ENCODE peak calls at places on chromosomes 5 and 9, in four cellular contexts. One of them, this sample, is unnamed.

GRCh38 chr9:100317706-100318105 is 35.0 kb downstream of the TEX10 start:
- DNase-seq in mesendoderm: no peak
- DNase-seq in IMR-90: no peak
- DNase-seq in mesenchymal stem cell: no peak
- DNase-seq in this sample: no peak

GRCh38 chr5:118956727-118957126 is 31.6 kb downstream of the DTWD2 start:
- DNase-seq in mesendoderm: peak
- DNase-seq in IMR-90: peak
- DNase-seq in mesenchymal stem cell: peak
- DNase-seq in this sample: no peak

GRCh38 chr9:131099088-131099611 is 2.8 kb downstream of the AIF1L start:
- DNase-seq in mesendoderm: peak
- DNase-seq in IMR-90: no peak
- DNase-seq in mesenchymal stem cell: no peak
- DNase-seq in this sample: no peak

GRCh38 chr9:95148121-95148520 is 169.4 kb downstream of the FANCC start:
- DNase-seq in mesendoderm: no peak
- DNase-seq in IMR-90: no peak
- DNase-seq in mesenchymal stem cell: no peak
- DNase-seq in this sample: no peak

GRCh38 chr5:65062684-65063083 is 294.0 kb downstream of the CWC27 start:
- DNase-seq in mesendoderm: peak
- DNase-seq in IMR-90: peak
- DNase-seq in mesenchymal stem cell: peak
- DNase-seq in this sample: no peak

GRCh38 chr9:124756011-124756410 is 15.1 kb downstream of the NR6A1 start:
- DNase-seq in mesendoderm: no peak
- DNase-seq in IMR-90: no peak
- DNase-seq in mesenchymal stem cell: no peak
- DNase-seq in this sample: no peak

GRCh38 chr9:3403315-3403714 is 122.5 kb downstream of the RFX3 start:
- DNase-seq in mesendoderm: no peak
- DNase-seq in IMR-90: no peak
- DNase-seq in mesenchymal stem cell: no peak
- DNase-seq in this sample: no peak

GRCh38 chr9:37919956-37920335 is 16.0 kb upstream of the SLC25A51 start:
- DNase-seq in mesendoderm: no peak
- DNase-seq in IMR-90: no peak
- DNase-seq in mesenchymal stem cell: no peak
- DNase-seq in this sample: no peak

GRCh38 chr5:112983307-112983811 is 6.8 kb downstream of the DCP2 start:
- DNase-seq in mesendoderm: peak
- DNase-seq in IMR-90: peak
- DNase-seq in mesenchymal stem cell: peak
- DNase-seq in this sample: no peak

GRCh38 chr5:147234825-147235635 is at the start of gene STK32A:
- DNase-seq in mesendoderm: peak
- DNase-seq in IMR-90: no peak
- DNase-seq in mesenchymal stem cell: peak
- DNase-seq in this sample: peak

GRCh38 chr5:168334161-168335094 is 43.0 kb downstream of the WWC1 start:
- DNase-seq in mesendoderm: peak
- DNase-seq in IMR-90: peak
- DNase-seq in mesenchymal stem cell: peak
- DNase-seq in this sample: peak

GRCh38 chr9:127221695-127222094 is 42.9 kb upstream of the GARNL3 start:
- DNase-seq in mesendoderm: no peak
- DNase-seq in IMR-90: no peak
- DNase-seq in mesenchymal stem cell: no peak
- DNase-seq in this sample: no peak

GRCh38 chr9:75231167-75231566 is 142.9 kb downstream of the OSTF1 start:
- DNase-seq in mesendoderm: no peak
- DNase-seq in IMR-90: no peak
- DNase-seq in mesenchymal stem cell: no peak
- DNase-seq in this sample: no peak

GRCh38 chr9:74526215-74526614 is 29.1 kb downstream of the RORB start:
- DNase-seq in mesendoderm: no peak
- DNase-seq in IMR-90: no peak
- DNase-seq in mesenchymal stem cell: no peak
- DNase-seq in this sample: no peak

GRCh38 chr5:61280205-61280604 is 51.9 kb upstream of the ZSWIM6 start:
- DNase-seq in mesendoderm: no peak
- DNase-seq in IMR-90: peak
- DNase-seq in mesenchymal stem cell: peak
- DNase-seq in this sample: no peak

GRCh38 chr5:136424835-136425694 is 59.7 kb upstream of the TRPC7 start:
- DNase-seq in mesendoderm: peak
- DNase-seq in IMR-90: peak
- DNase-seq in mesenchymal stem cell: peak
- DNase-seq in this sample: peak

GRCh38 chr9:5099466-5099865 is 86.0 kb downstream of the INSL6 start:
- DNase-seq in mesendoderm: no peak
- DNase-seq in IMR-90: no peak
- DNase-seq in mesenchymal stem cell: no peak
- DNase-seq in this sample: no peak

GRCh38 chr9:81045658-81046057 is 643.7 kb downstream of the TLE1 start:
- DNase-seq in mesendoderm: no peak
- DNase-seq in IMR-90: no peak
- DNase-seq in mesenchymal stem cell: no peak
- DNase-seq in this sample: no peak

GRCh38 chr5:173327084-173327947 is 898 bp downstream of the STC2 start:
- DNase-seq in mesendoderm: peak
- DNase-seq in IMR-90: peak
- DNase-seq in mesenchymal stem cell: peak
- DNase-seq in this sample: no peak

GRCh38 chr5:68134033-68134668 is 81.4 kb upstream of the PIK3R1 start:
- DNase-seq in mesendoderm: peak
- DNase-seq in IMR-90: peak
- DNase-seq in mesenchymal stem cell: no peak
- DNase-seq in this sample: peak

GRCh38 chr9:84917366-84918063 is 248.0 kb downstream of the NTRK2 start:
- DNase-seq in mesendoderm: peak
- DNase-seq in IMR-90: no peak
- DNase-seq in mesenchymal stem cell: no peak
- DNase-seq in this sample: no peak

GRCh38 chr5:142878638-142879037 is 108.5 kb downstream of the ARHGAP26 start:
- DNase-seq in mesendoderm: no peak
- DNase-seq in IMR-90: no peak
- DNase-seq in mesenchymal stem cell: no peak
- DNase-seq in this sample: no peak

GRCh38 chr5:56918054-56918453 is 8.7 kb downstream of the SETD9 start:
- DNase-seq in mesendoderm: peak
- DNase-seq in IMR-90: no peak
- DNase-seq in mesenchymal stem cell: no peak
- DNase-seq in this sample: peak

GRCh38 chr5:68656936-68657857 is 436.6 kb upstream of the SLC30A5 start:
- DNase-seq in mesendoderm: peak
- DNase-seq in IMR-90: no peak
- DNase-seq in mesenchymal stem cell: no peak
- DNase-seq in this sample: peak

GRCh38 chr5:84085387-84086041 is 299.2 kb downstream of the EDIL3 start:
- DNase-seq in mesendoderm: peak
- DNase-seq in IMR-90: no peak
- DNase-seq in mesenchymal stem cell: no peak
- DNase-seq in this sample: no peak

GRCh38 chr5:32714836-32715235 is 3.7 kb downstream of the NPR3 start:
- DNase-seq in mesendoderm: no peak
- DNase-seq in IMR-90: peak
- DNase-seq in mesenchymal stem cell: no peak
- DNase-seq in this sample: no peak

GRCh38 chr5:59079622-59080620 is 497.0 kb downstream of the RAB3C start:
- DNase-seq in mesendoderm: peak
- DNase-seq in IMR-90: peak
- DNase-seq in mesenchymal stem cell: peak
- DNase-seq in this sample: no peak

GRCh38 chr5:167296680-167297079 is 994.8 kb upstream of the WWC1 start:
- DNase-seq in mesendoderm: peak
- DNase-seq in IMR-90: no peak
- DNase-seq in mesenchymal stem cell: peak
- DNase-seq in this sample: no peak

GRCh38 chr5:67425514-67425913 is 228.9 kb upstream of the CD180 start:
- DNase-seq in mesendoderm: no peak
- DNase-seq in IMR-90: peak
- DNase-seq in mesenchymal stem cell: no peak
- DNase-seq in this sample: no peak

GRCh38 chr5:98397081-98397480 is 376.4 kb upstream of the RGMB start:
- DNase-seq in mesendoderm: no peak
- DNase-seq in IMR-90: peak
- DNase-seq in mesenchymal stem cell: no peak
- DNase-seq in this sample: no peak

GRCh38 chr5:134247411-134247810 is 21.5 kb upstream of the PPP2CA start:
- DNase-seq in mesendoderm: peak
- DNase-seq in IMR-90: peak
- DNase-seq in mesenchymal stem cell: peak
- DNase-seq in this sample: no peak

GRCh38 chr9:338602-339001 is 123.9 kb downstream of the DOCK8 start:
- DNase-seq in mesendoderm: no peak
- DNase-seq in IMR-90: no peak
- DNase-seq in mesenchymal stem cell: no peak
- DNase-seq in this sample: no peak

GRCh38 chr9:99173570-99174504 is 47.9 kb downstream of the ALG2 start:
- DNase-seq in mesendoderm: no peak
- DNase-seq in IMR-90: no peak
- DNase-seq in mesenchymal stem cell: no peak
- DNase-seq in this sample: no peak

GRCh38 chr9:68608763-68609162 is 68.1 kb upstream of the TMEM252 start:
- DNase-seq in mesendoderm: no peak
- DNase-seq in IMR-90: no peak
- DNase-seq in mesenchymal stem cell: no peak
- DNase-seq in this sample: no peak
- H2BK120ac ChIP-seq in mesendoderm: no peak
- H2BK120ac ChIP-seq in IMR-90: no peak
- H2BK120ac ChIP-seq in mesenchymal stem cell: no peak
- H2BK120ac ChIP-seq in this sample: no peak

GRCh38 chr5:3598725-3599282 is 3.2 kb downstream of the IRX1 start:
- DNase-seq in mesendoderm: peak
- DNase-seq in IMR-90: no peak
- DNase-seq in mesenchymal stem cell: no peak
- DNase-seq in this sample: peak
- H2BK120ac ChIP-seq in mesendoderm: no peak
- H2BK120ac ChIP-seq in IMR-90: no peak
- H2BK120ac ChIP-seq in mesenchymal stem cell: no peak
- H2BK120ac ChIP-seq in this sample: no peak

GRCh38 chr9:83062653-83063527 is at the start of gene RASEF:
- DNase-seq in mesendoderm: peak
- DNase-seq in IMR-90: no peak
- DNase-seq in mesenchymal stem cell: peak
- DNase-seq in this sample: peak
- H2BK120ac ChIP-seq in mesendoderm: no peak
- H2BK120ac ChIP-seq in IMR-90: no peak
- H2BK120ac ChIP-seq in mesenchymal stem cell: no peak
- H2BK120ac ChIP-seq in this sample: no peak

GRCh38 chr5:35209862-35210261 is 20.4 kb downstream of the PRLR start:
- DNase-seq in mesendoderm: no peak
- DNase-seq in IMR-90: no peak
- DNase-seq in mesenchymal stem cell: no peak
- DNase-seq in this sample: no peak
- H2BK120ac ChIP-seq in mesendoderm: no peak
- H2BK120ac ChIP-seq in IMR-90: no peak
- H2BK120ac ChIP-seq in mesenchymal stem cell: no peak
- H2BK120ac ChIP-seq in this sample: no peak

GRCh38 chr9:129405831-129406220 is 215.1 kb downstream of the C9orf50 start:
- DNase-seq in mesendoderm: no peak
- DNase-seq in IMR-90: no peak
- DNase-seq in mesenchymal stem cell: no peak
- DNase-seq in this sample: no peak

GRCh38 chr9:129406278-129407225 is 214.3 kb downstream of the C9orf50 start:
- DNase-seq in mesendoderm: no peak
- DNase-seq in IMR-90: no peak
- DNase-seq in mesenchymal stem cell: no peak
- DNase-seq in this sample: no peak

GRCh38 chr9:129404621-129405020 is 216.3 kb downstream of the C9orf50 start:
- DNase-seq in mesendoderm: no peak
- DNase-seq in IMR-90: no peak
- DNase-seq in mesenchymal stem cell: no peak
- DNase-seq in this sample: no peak

GRCh38 chr9:129403743-129404620 is 216.9 kb downstream of the C9orf50 start:
- DNase-seq in mesendoderm: no peak
- DNase-seq in IMR-90: no peak
- DNase-seq in mesenchymal stem cell: no peak
- DNase-seq in this sample: no peak

GRCh38 chr9:129405089-129405830 is 215.6 kb downstream of the C9orf50 start:
- DNase-seq in mesendoderm: peak
- DNase-seq in IMR-90: peak
- DNase-seq in mesenchymal stem cell: no peak
- DNase-seq in this sample: no peak
- H2BK120ac ChIP-seq in mesendoderm: no peak
- H2BK120ac ChIP-seq in IMR-90: peak
- H2BK120ac ChIP-seq in mesenchymal stem cell: peak
- H2BK120ac ChIP-seq in this sample: no peak

GRCh38 chr9:133737071-133737773 is 930 bp downstream of the SARDH start:
- DNase-seq in mesendoderm: no peak
- DNase-seq in IMR-90: no peak
- DNase-seq in mesenchymal stem cell: no peak
- DNase-seq in this sample: no peak

GRCh38 chr9:133733421-133734250 is 4.5 kb downstream of the SARDH start:
- DNase-seq in mesendoderm: peak
- DNase-seq in IMR-90: no peak
- DNase-seq in mesenchymal stem cell: no peak
- DNase-seq in this sample: no peak

GRCh38 chr9:133734600-133735414 is 3.3 kb downstream of the SARDH start:
- DNase-seq in mesendoderm: no peak
- DNase-seq in IMR-90: no peak
- DNase-seq in mesenchymal stem cell: no peak
- DNase-seq in this sample: peak

GRCh38 chr9:133735894-133736293 is 2.3 kb downstream of the SARDH start:
- DNase-seq in mesendoderm: no peak
- DNase-seq in IMR-90: no peak
- DNase-seq in mesenchymal stem cell: no peak
- DNase-seq in this sample: no peak

DNA sequence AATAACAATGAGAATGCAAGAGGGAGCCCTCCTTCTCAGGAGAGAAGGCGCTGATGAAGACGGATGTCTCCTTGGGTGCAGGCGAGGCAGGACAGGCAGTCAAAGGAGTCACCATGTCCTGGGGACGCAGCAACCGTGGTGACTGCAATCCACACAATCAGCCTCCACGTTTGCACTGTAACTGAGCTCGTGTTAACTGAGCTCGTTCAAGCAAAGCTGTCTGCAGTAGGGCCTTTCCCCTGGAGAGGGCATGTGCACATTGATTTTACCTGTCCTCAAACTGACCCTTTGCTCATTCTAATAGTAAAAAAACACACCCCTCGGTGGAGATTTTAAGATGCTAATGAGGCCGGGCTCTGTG is 2.8 kb downstream of the SARDH start:
- DNase-seq in mesendoderm: peak
- DNase-seq in IMR-90: no peak
- DNase-seq in mesenchymal stem cell: no peak
- DNase-seq in this sample: no peak
- H2BK120ac ChIP-seq in mesendoderm: no peak
- H2BK120ac ChIP-seq in IMR-90: no peak
- H2BK120ac ChIP-seq in mesenchymal stem cell: no peak
- H2BK120ac ChIP-seq in this sample: no peak

This sample was measured in H9.